ENCODE peak calls at places on chromosomes 5 and 9, in seven cellular contexts. I, F, L, B, O, P and J are unnamed samples.
A peak's percentile ranks its signal among the peaks of the same experiment; 100 is the strongest.

GRCh38 chr9:90095682-90096081 is 490.9 kb downstream of the GADD45G start:
- DNase-seq in B (no peak), L (peak; percentile 99), O (no peak), F (no peak), P (no peak), I (no peak), J (no peak)

GRCh38 chr9:6230037-6230778 is 14.6 kb downstream of the IL33 start:
- DNase-seq in I (no peak), B (no peak), F (no peak), P (no peak), L (no peak), O (peak; percentile 28), J (no peak)

GRCh38 chr5:53011233-53011632 is 22.1 kb downstream of the ITGA2 start:
- DNase-seq in L (no peak), I (no peak), F (no peak), P (no peak), B (no peak), O (no peak), J (no peak)

GRCh38 chr5:57431816-57432215 is 50.8 kb downstream of the ACTBL2 start:
- DNase-seq in L (no peak), F (no peak), P (no peak), B (no peak), O (no peak), I (no peak), J (no peak)

GRCh38 chr5:142323480-142324376 is 1.1 kb downstream of the SPRY4 start:
- DNase-seq in I (no peak), O (peak; percentile 48), F (no peak), P (no peak), B (no peak), L (no peak), J (peak; percentile 52)

GRCh38 chr5:137533963-137534362 is 34.8 kb upstream of the SPOCK1 start:
- DNase-seq in F (no peak), I (no peak), O (no peak), L (no peak), B (no peak), P (no peak), J (no peak)

GRCh38 chr5:76427481-76428140 is 24.5 kb downstream of the IQGAP2 start:
- DNase-seq in B (peak; percentile 23), O (no peak), L (no peak), P (no peak), F (no peak), I (no peak), J (no peak)

GRCh38 chr9:126474201-126474765 is 139.4 kb upstream of the LMX1B start:
- DNase-seq in I (no peak), B (no peak), O (peak; percentile 56), L (no peak), P (no peak), F (no peak), J (peak; percentile 53)

GRCh38 chr5:137727623-137728022 is 8.3 kb downstream of the KLHL3 start:
- DNase-seq in I (no peak), P (no peak), L (no peak), B (no peak), F (no peak), O (no peak), J (no peak)

GRCh38 chr5:74801197-74801596 is 34.1 kb downstream of the NSA2 start:
- DNase-seq in B (no peak), O (no peak), I (no peak), P (no peak), F (no peak), L (no peak), J (no peak)

GRCh38 chr5:64384761-64385160 is 121.1 kb upstream of the RGS7BP start:
- DNase-seq in B (peak; percentile 24), L (no peak), I (no peak), O (no peak), F (no peak), P (no peak), J (peak; percentile 1)

GRCh38 chr9:15240927-15241326 is 66.1 kb downstream of the TTC39B start:
- DNase-seq in B (no peak), O (no peak), F (no peak), L (no peak), I (no peak), P (no peak), J (no peak)

GRCh38 chr9:78239506-78239905 is 3.6 kb downstream of the CEP78 start:
- DNase-seq in B (peak; percentile 23), O (no peak), I (no peak), L (no peak), P (no peak), F (no peak), J (no peak)

GRCh38 chr9:134629586-134630392 is 11.8 kb upstream of the COL5A1 start:
- DNase-seq in I (no peak), O (no peak), P (no peak), B (peak; percentile 5), F (no peak), L (no peak), J (no peak)

GRCh38 chr9:111222757-111223156 is 107.3 kb downstream of the OR2K2 start:
- DNase-seq in L (no peak), O (no peak), I (no peak), F (no peak), B (no peak), P (no peak), J (no peak)

GRCh38 chr5:159161361-159162214 is 47.8 kb downstream of the RNF145 start:
- DNase-seq in I (no peak), P (no peak), F (no peak), O (peak; percentile 50), L (peak; percentile 64), B (no peak), J (no peak)

GRCh38 chr5:87029951-87030350 is 237.7 kb upstream of the RASA1 start:
- DNase-seq in O (no peak), I (no peak), F (no peak), L (no peak), B (no peak), P (no peak), J (no peak)

GRCh38 chr9:18580146-18580545 is 106.2 kb downstream of the ADAMTSL1 start:
- DNase-seq in I (no peak), P (no peak), B (no peak), O (peak; percentile 19), F (no peak), L (no peak), J (no peak)

GRCh38 chr5:132465095-132465707 is 25.4 kb downstream of the IRF1 start:
- DNase-seq in P (no peak), O (no peak), B (no peak), I (no peak), L (no peak), F (no peak), J (no peak)